ENCODE peak calls at places on chromosomes 3 and 15, in four cellular contexts. H is heart left ventricle, N is GM12865, J is cardiac fibroblast. P is an unnamed sample.

GRCh38 chr3:107294117-107294516 is 83.1 kb upstream of the CCDC54 start:
- DNase-seq in H (no peak), N (no peak), J (no peak), P (no peak)

GRCh38 chr15:53310709-53311108 is 448.8 kb downstream of the WDR72 start:
- DNase-seq in H (no peak), N (no peak), J (no peak), P (no peak)

GRCh38 chr15:93235321-93235720 is 146.3 kb upstream of the RGMA start:
- DNase-seq in H (no peak), N (no peak), J (no peak), P (no peak)

GRCh38 chr3:161264771-161265343 is 43.7 kb downstream of the NMD3 start:
- DNase-seq in H (no peak), N (no peak), J (peak; percentile 34), P (no peak)

GRCh38 chr3:73072634-73073033 is 11.2 kb downstream of the EBLN2 start:
- DNase-seq in H (no peak), N (no peak), J (no peak), P (no peak)

GRCh38 chr3:29718661-29719065 is 437.8 kb downstream of the RBMS3 start:
- DNase-seq in H (no peak), N (no peak), J (peak; percentile 34), P (no peak)

GRCh38 chr15:100275641-100276040 is 66.1 kb downstream of the ADAMTS17 start:
- DNase-seq in H (no peak), N (no peak), J (no peak), P (no peak)

GRCh38 chr15:95138604-95139270 is 907.4 kb downstream of the MCTP2 start:
- DNase-seq in H (no peak), N (no peak), J (no peak), P (no peak)

GRCh38 chr3:126849768-126850167 is 133.1 kb upstream of the PLXNA1 start:
- DNase-seq in H (no peak), N (no peak), J (no peak), P (no peak)

GRCh38 chr3:126846316-126846715 is 136.6 kb upstream of the PLXNA1 start:
- DNase-seq in H (no peak), N (no peak), J (peak; percentile 49), P (peak; percentile 20)

GRCh38 chr3:126847061-126847460 is 135.9 kb upstream of the PLXNA1 start:
- DNase-seq in H (no peak), N (no peak), J (no peak), P (no peak)

GRCh38 chr3:126848991-126849390 is 133.9 kb upstream of the PLXNA1 start:
- DNase-seq in H (no peak), N (no peak), J (no peak), P (no peak)

GRCh38 chr3:126845910-126846309 is 137.0 kb upstream of the PLXNA1 start:
- DNase-seq in H (no peak), N (no peak), J (no peak), P (no peak)
- TF ChIP-seq CTCF in H (no peak), N (no peak), J (no peak), P (no peak)

GRCh38 chr15:65793813-65794104 is 1.7 kb upstream of the DENND4A start:
- DNase-seq in H (no peak), N (no peak), J (no peak), P (no peak)

GRCh38 chr15:65791335-65792129 is 561 bp downstream of the DENND4A start:
- DNase-seq in H (peak; percentile 65), N (peak; percentile 58), J (peak; percentile 46), P (no peak)

GRCh38 chr15:65792988-65793812 is 1.1 kb upstream of the DENND4A start:
- DNase-seq in H (no peak), N (no peak), J (no peak), P (no peak)

GRCh38 chr15:65790692-65791334 is 1.3 kb downstream of the DENND4A start:
- DNase-seq in H (no peak), N (peak; percentile 51), J (peak; percentile 36), P (no peak)

GRCh38 chr15:65792130-65792987 is at the start of gene DENND4A:
- DNase-seq in H (peak; percentile 98), N (peak; percentile 99), J (peak; percentile 98), P (peak; percentile 85)
- H3K4me3 ChIP-seq in H (peak within 1 kb of the TSS; percentile 83), N (peak within 1 kb of the TSS; percentile 96), J (peak within 1 kb of the TSS; percentile 82), P (peak within 1 kb of the TSS; percentile 85)

DNA sequence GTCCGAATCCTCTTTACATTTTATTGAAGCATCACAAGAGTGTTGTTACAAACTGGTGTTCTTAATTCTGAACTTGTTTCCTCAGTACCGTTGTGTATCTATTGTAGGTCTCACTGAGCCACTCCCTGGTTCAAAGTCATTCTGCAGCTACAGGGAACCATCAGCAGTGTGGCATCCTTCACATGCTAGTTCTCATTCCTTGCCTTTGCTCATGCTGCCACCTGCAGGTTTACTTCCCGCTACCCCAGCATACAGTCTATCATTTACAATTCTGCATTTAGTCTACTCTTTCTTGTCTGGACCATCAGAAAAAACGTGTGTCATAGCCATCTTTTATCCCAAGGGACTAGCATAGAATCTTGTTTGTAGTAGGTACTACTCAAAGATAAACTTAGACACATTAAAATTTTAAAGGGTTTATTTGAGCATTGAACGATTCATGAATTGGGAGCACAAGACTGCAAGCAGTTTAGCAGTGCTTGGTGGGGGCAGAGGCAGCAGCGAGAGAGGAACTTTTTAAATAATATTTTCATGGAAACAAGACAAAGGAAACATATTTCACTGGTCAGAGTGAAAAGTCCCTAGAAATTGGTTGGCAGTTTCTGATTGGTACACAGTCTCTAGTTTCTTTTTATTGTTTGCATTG is 402.1 kb downstream of the CADM2 start:
- DNase-seq in H (peak; percentile 10), N (peak; percentile 28), J (peak; percentile 16), P (no peak)
- TF ChIP-seq CTCF in H (no peak), N (peak; percentile 42), J (peak; percentile 23), P (no peak)

DNA sequence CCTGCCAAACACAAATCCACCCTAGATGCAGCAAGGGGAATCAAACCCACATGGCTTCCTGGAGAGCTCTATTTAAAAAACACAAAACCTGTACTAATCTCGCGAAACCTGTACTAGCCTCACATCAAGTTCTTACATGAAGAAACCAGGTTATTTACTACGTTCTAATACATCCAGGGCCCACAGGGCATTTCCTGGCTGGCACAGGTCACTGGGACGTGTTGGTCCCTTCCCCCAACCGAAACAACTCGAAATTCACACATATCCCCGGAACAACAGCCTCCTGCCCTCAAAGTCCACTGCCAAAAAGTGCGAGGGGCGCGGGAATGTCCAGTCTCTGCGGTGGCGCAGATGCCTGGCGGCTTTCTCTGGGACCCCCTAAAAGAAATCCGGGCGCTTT is 955 bp downstream of the CDCP1 start:
- DNase-seq in H (no peak), N (no peak), J (no peak), P (no peak)
- H3K4me3 ChIP-seq in H (peak overlapping the region; percentile 67), N (no peak overlapping the region), J (peak overlapping the region; percentile 60), P (peak overlapping the region; percentile 51)

GRCh38 chr3:178558637-178559036 is 22.4 kb downstream of the KCNMB2 start:
- DNase-seq in H (no peak), N (peak; percentile 31), J (no peak), P (no peak)
- TF ChIP-seq CTCF in H (no peak), N (no peak), J (no peak), P (no peak)

GRCh38 chr3:16496408-16497222 is 16.9 kb downstream of the RFTN1 start:
- DNase-seq in H (no peak), N (peak; percentile 44), J (peak; percentile 41), P (no peak)
- H3K4me3 ChIP-seq in H (no peak overlapping the region), N (no peak overlapping the region), J (no peak overlapping the region), P (no peak overlapping the region)